ENCODE peak calls at places on chromosome 16, in ten cellular contexts. V is NCI-H69; K is progenitor cell of endocrine pancreas; F is SHP77; Z is HTR-8/SVneo; P is dermis microvascular lymphatic vessel endothelial cell; M is stimulated activated naive CD4-positive, alpha-beta T cell treated with Interleukin-2 at 50 U/mL for 16 hours; N is NCI-H526; G is left ventricle myocardium inferior; D is GM10248. A is an unnamed sample.
A peak's percentile ranks its signal among the peaks of the same experiment; 100 is the strongest.

GRCh38 chr16:85935957-85936760 is 37.2 kb downstream of the IRF8 start:
- DNase-seq in K (no peak), D (peak; percentile 82), M (peak; percentile 78), V (no peak), Z (no peak), F (no peak), G (no peak), P (no peak), N (no peak), A (no peak)

GRCh38 chr16:19168173-19169080 is at the start of gene SYT17:
- DNase-seq in V (peak; percentile 94), N (peak; percentile 3), K (peak; percentile 23), P (no peak), Z (peak; percentile 28), M (no peak), D (peak; percentile 47), G (peak; percentile 19), F (peak; percentile 59), A (peak; percentile 35)

GRCh38 chr16:67000384-67001158 is 12.2 kb downstream of the CES4A start:
- DNase-seq in N (peak; percentile 88), G (peak; percentile 61), P (no peak), K (peak; percentile 34), M (peak; percentile 46), D (peak; percentile 78), F (peak; percentile 59), Z (peak; percentile 63), V (peak; percentile 70), A (peak; percentile 61)

GRCh38 chr16:46762583-46762982 is 14.4 kb upstream of the MYLK3 start:
- DNase-seq in G (no peak), F (no peak), V (peak; percentile 88), M (no peak), Z (no peak), K (no peak), P (no peak), N (no peak), D (no peak), A (no peak)

GRCh38 chr16:79008036-79008868 is 592.3 kb downstream of the MAF start:
- DNase-seq in V (no peak), P (no peak), G (no peak), D (no peak), Z (no peak), K (no peak), M (no peak), N (no peak), F (no peak), A (no peak)

GRCh38 chr16:797120-797420 is 3.5 kb downstream of the GNG13 start:
- DNase-seq in N (peak; percentile 60), P (no peak), K (no peak), G (no peak), V (peak; percentile 55), F (no peak), D (no peak), M (no peak), Z (no peak), A (peak; percentile 31)

GRCh38 chr16:87365021-87365713 is 18.4 kb downstream of the FBXO31 start:
- DNase-seq in D (no peak), G (no peak), Z (no peak), M (no peak), K (no peak), V (no peak), F (no peak), N (no peak), P (no peak), A (no peak)

GRCh38 chr16:12901597-12902436 is at the start of gene SHISA9:
- DNase-seq in V (peak; percentile 63), P (no peak), M (no peak), D (no peak), N (peak; percentile 63), G (no peak), Z (no peak), F (no peak), K (peak; percentile 21), A (no peak)

GRCh38 chr16:30349695-30350094 is 5.4 kb downstream of the CD2BP2 start:
- DNase-seq in K (no peak), V (no peak), N (no peak), P (no peak), G (no peak), F (no peak), D (no peak), Z (no peak), M (no peak), A (no peak)

GRCh38 chr16:81457326-81458133 is 12.9 kb downstream of the CMIP start:
- DNase-seq in F (no peak), P (no peak), V (no peak), K (no peak), N (no peak), D (no peak), G (no peak), M (no peak), Z (peak; percentile 69), A (peak; percentile 56)

GRCh38 chr16:84758627-84759026 is 58.8 kb downstream of the USP10 start:
- DNase-seq in N (no peak), M (no peak), D (no peak), P (no peak), K (no peak), V (no peak), Z (no peak), F (no peak), G (peak; percentile 48), A (no peak)

GRCh38 chr16:22721497-22722100 is 92.4 kb upstream of the HS3ST2 start:
- DNase-seq in F (peak; percentile 30), G (peak; percentile 22), P (no peak), V (peak; percentile 32), N (no peak), M (no peak), D (no peak), K (no peak), Z (no peak), A (no peak)

GRCh38 chr16:83826146-83826913 is 18.6 kb downstream of the HSBP1 start:
- DNase-seq in V (peak; percentile 66), M (peak; percentile 71), K (peak; percentile 80), P (no peak), Z (peak; percentile 85), F (peak; percentile 56), D (peak; percentile 86), G (peak; percentile 82), N (peak; percentile 68), A (peak; percentile 88)

GRCh38 chr16:30721167-30721566 is 22.2 kb downstream of the SRCAP start:
- DNase-seq in K (no peak), M (no peak), P (no peak), G (no peak), F (no peak), V (no peak), N (no peak), Z (no peak), D (no peak), A (no peak)

GRCh38 chr16:68711421-68712139 is 25.5 kb upstream of the CDH1 start:
- DNase-seq in K (no peak), D (peak; percentile 59), Z (no peak), P (no peak), G (peak; percentile 21), F (no peak), M (no peak), N (no peak), V (no peak), A (no peak)

GRCh38 chr16:66539628-66540469 is 10.1 kb downstream of the TK2 start:
- DNase-seq in M (no peak), N (no peak), G (no peak), K (no peak), P (no peak), D (no peak), F (no peak), V (peak; percentile 40), Z (no peak), A (no peak)

GRCh38 chr16:89805136-89805905 is 11.1 kb downstream of the FANCA start:
- DNase-seq in F (no peak), G (no peak), V (no peak), Z (no peak), P (no peak), D (no peak), K (no peak), M (no peak), N (no peak), A (no peak)

GRCh38 chr16:22614271-22614947 is 103.7 kb downstream of the NPIPB5 start:
- DNase-seq in F (no peak), Z (no peak), V (no peak), G (no peak), K (no peak), N (no peak), M (no peak), P (no peak), D (no peak), A (peak; percentile 61)

GRCh38 chr16:89300311-89300975 is 82.9 kb downstream of the ZNF778 start:
- DNase-seq in Z (no peak), F (no peak), P (no peak), V (no peak), D (no peak), M (no peak), G (peak; percentile 54), N (no peak), K (no peak), A (no peak)